ENCODE peak calls at places on chromosomes 13 and 19, in ten cellular contexts. One of them, this sample, is unnamed.

GRCh38 chr13:100543872-100544602 is 44.6 kb downstream of the GGACT start:
- DNase-seq in NB4: peak
- DNase-seq in stomach: no peak
- DNase-seq in IMR-90: no peak
- DNase-seq in H54: no peak
- DNase-seq in uterus: no peak
- DNase-seq in esophagus squamous epithelium: no peak
- DNase-seq in heart left ventricle: no peak
- DNase-seq in testis: no peak
- DNase-seq in lower leg skin: no peak
- DNase-seq in this sample: no peak

GRCh38 chr19:8087876-8088275 is 35.3 kb downstream of the CCL25 start:
- DNase-seq in H54: no peak
- DNase-seq in heart left ventricle: no peak
- DNase-seq in stomach: no peak
- DNase-seq in IMR-90: no peak
- DNase-seq in lower leg skin: no peak
- DNase-seq in uterus: no peak
- DNase-seq in esophagus squamous epithelium: no peak
- DNase-seq in NB4: no peak
- DNase-seq in testis: no peak
- DNase-seq in this sample: no peak

GRCh38 chr13:40191186-40191980 is 475.1 kb downstream of the FOXO1 start:
- DNase-seq in IMR-90: no peak
- DNase-seq in NB4: no peak
- DNase-seq in H54: no peak
- DNase-seq in heart left ventricle: no peak
- DNase-seq in testis: no peak
- DNase-seq in stomach: no peak
- DNase-seq in lower leg skin: no peak
- DNase-seq in esophagus squamous epithelium: no peak
- DNase-seq in uterus: no peak
- DNase-seq in this sample: no peak

GRCh38 chr19:2327773-2328400 is 499 bp downstream of the LSM7 start:
- DNase-seq in H54: peak
- DNase-seq in lower leg skin: peak
- DNase-seq in heart left ventricle: no peak
- DNase-seq in stomach: peak
- DNase-seq in testis: peak
- DNase-seq in uterus: no peak
- DNase-seq in NB4: peak
- DNase-seq in IMR-90: peak
- DNase-seq in esophagus squamous epithelium: no peak
- DNase-seq in this sample: peak

GRCh38 chr13:48486362-48486761 is 46.5 kb downstream of the RCBTB2 start:
- DNase-seq in testis: no peak
- DNase-seq in IMR-90: no peak
- DNase-seq in uterus: no peak
- DNase-seq in stomach: no peak
- DNase-seq in lower leg skin: no peak
- DNase-seq in esophagus squamous epithelium: no peak
- DNase-seq in heart left ventricle: no peak
- DNase-seq in H54: no peak
- DNase-seq in NB4: peak
- DNase-seq in this sample: no peak

GRCh38 chr13:33119886-33120543 is 103.8 kb downstream of the KL start:
- DNase-seq in NB4: no peak
- DNase-seq in esophagus squamous epithelium: no peak
- DNase-seq in uterus: no peak
- DNase-seq in testis: no peak
- DNase-seq in H54: peak
- DNase-seq in lower leg skin: no peak
- DNase-seq in IMR-90: peak
- DNase-seq in heart left ventricle: no peak
- DNase-seq in stomach: no peak
- DNase-seq in this sample: no peak

GRCh38 chr19:342801-343421 is 1.7 kb downstream of the MIER2 start:
- DNase-seq in esophagus squamous epithelium: no peak
- DNase-seq in IMR-90: peak
- DNase-seq in testis: peak
- DNase-seq in lower leg skin: peak
- DNase-seq in heart left ventricle: peak
- DNase-seq in uterus: peak
- DNase-seq in H54: peak
- DNase-seq in stomach: peak
- DNase-seq in NB4: peak
- DNase-seq in this sample: peak

GRCh38 chr19:9565900-9566705 is 18.2 kb downstream of the ZNF121 start:
- DNase-seq in heart left ventricle: no peak
- DNase-seq in stomach: no peak
- DNase-seq in lower leg skin: no peak
- DNase-seq in uterus: no peak
- DNase-seq in testis: no peak
- DNase-seq in esophagus squamous epithelium: no peak
- DNase-seq in NB4: peak
- DNase-seq in H54: no peak
- DNase-seq in IMR-90: peak
- DNase-seq in this sample: no peak

DNA sequence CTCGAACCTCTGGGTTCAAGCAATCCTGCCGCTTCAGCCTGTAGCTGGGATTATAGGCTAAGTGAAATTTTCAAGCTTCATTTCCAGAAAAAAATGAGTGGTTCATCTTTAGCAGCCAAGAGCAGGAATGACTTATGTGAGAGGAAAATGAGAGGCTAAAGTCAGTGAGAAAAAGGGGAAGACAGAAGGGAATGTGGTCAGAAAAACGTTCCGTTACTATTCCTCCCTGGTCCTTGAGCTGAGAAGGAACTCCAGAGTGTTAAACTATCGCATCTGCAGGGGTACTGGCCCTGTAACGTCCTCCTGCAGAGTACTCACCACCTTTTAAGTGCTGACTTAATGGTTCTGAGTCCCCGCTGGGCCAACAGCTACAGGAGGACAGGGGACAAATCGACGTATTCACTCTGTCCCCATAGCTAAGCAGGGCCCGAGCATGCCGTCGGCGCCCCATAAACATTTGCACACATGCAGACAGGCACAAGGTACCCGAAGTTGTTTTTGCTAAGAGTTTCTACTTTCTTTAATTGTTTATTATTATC is 88.1 kb downstream of the FLT1 start:
- DNase-seq in uterus: no peak
- DNase-seq in testis: no peak
- DNase-seq in lower leg skin: no peak
- DNase-seq in H54: no peak
- DNase-seq in esophagus squamous epithelium: no peak
- DNase-seq in stomach: no peak
- DNase-seq in heart left ventricle: no peak
- DNase-seq in IMR-90: no peak
- DNase-seq in NB4: no peak
- DNase-seq in this sample: no peak
- TF ChIP-seq POLR2A in uterus: no peak
- TF ChIP-seq POLR2A in testis: no peak
- TF ChIP-seq POLR2A in lower leg skin: no peak
- TF ChIP-seq POLR2A in H54: no peak
- TF ChIP-seq POLR2A in esophagus squamous epithelium: no peak
- TF ChIP-seq POLR2A in stomach: no peak
- TF ChIP-seq POLR2A in heart left ventricle: no peak
- TF ChIP-seq POLR2A in IMR-90: no peak
- TF ChIP-seq POLR2A in NB4: no peak
- TF ChIP-seq POLR2A in this sample: no peak

DNA sequence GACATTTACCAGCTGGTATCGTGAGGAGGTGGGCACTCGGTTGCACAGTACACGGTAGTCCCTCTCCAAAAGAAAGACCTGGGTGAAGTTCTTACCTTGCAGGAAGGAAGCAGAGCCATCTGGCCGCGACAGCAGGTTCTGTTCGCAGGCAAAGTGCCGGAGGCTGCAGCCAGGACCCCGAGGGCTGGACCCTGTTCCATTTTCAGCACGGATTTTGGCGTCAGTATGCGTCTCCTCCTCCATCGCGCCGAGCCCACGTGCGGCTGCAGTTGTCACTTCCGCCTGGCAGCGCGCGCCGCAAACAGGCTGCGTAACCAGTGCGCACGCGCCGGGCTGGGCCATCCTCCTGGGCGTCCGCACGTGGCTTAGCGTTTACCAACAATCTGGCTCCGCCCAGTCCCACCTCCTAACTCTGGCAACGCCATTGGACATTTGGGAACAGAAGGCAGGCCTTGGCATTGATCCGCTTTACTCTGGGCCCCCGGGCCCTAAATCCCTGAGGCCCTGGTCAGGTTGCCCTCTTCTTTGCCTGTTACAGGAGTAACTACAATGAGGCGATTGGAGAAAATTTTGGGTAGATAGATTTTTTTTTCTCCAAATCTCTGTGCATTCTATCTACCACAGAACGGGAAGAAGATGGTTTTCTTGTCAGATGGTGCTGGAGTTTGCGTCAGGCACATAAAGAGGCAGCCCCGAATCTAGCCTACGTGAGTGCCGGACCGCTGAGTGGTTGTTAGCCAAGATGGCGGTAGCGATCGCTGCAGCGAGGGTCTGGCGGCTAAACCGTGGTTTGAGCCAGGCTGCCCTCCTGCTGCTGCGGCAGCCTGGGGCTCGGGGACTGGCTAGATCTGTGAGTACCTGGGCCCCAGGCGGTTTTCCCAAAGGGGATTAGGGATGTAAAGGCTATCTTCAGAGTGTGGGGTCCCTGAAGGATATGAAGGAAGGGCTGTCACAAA is at the start of the genes BCKDHA and EXOSC5:
- DNase-seq in stomach: peak
- DNase-seq in uterus: peak
- DNase-seq in NB4: peak
- DNase-seq in IMR-90: peak
- DNase-seq in lower leg skin: peak
- DNase-seq in esophagus squamous epithelium: peak
- DNase-seq in testis: peak
- DNase-seq in H54: peak
- DNase-seq in heart left ventricle: peak
- DNase-seq in this sample: peak
- TF ChIP-seq POLR2A in stomach: no peak
- TF ChIP-seq POLR2A in uterus: no peak
- TF ChIP-seq POLR2A in NB4: peak
- TF ChIP-seq POLR2A in IMR-90: peak
- TF ChIP-seq POLR2A in lower leg skin: no peak
- TF ChIP-seq POLR2A in esophagus squamous epithelium: peak
- TF ChIP-seq POLR2A in testis: no peak
- TF ChIP-seq POLR2A in H54: peak
- TF ChIP-seq POLR2A in heart left ventricle: no peak
- TF ChIP-seq POLR2A in this sample: peak

DNA sequence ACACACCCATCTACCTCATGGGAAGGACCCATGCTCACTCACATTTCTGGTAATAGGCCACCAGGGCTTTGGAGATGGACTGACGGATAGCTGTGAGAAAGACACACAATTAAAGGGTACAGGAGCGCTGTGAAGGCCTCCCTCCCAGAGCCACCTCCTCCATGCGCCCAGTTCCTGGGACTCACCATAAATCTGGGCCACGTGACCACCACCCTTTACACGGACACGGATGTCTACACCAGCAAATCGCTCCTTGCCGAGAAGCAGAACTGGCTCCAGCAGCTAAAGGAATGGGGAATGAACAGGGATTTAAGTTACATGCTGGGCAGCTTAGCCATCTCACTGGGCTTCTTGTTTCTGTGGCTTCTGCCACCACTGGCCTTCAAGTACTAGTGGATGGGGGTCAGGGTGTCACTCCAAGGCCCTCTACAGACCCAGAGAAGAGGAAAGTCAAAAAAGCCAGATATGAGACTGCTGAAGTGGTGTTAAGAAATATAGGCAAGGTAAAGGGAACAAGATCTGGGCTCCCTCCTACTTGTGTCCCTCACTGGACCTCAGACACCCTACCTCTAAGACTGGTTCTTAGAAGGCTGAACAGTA is 2.2 kb downstream of the RPS16 start:
- DNase-seq in IMR-90: no peak
- DNase-seq in stomach: no peak
- DNase-seq in esophagus squamous epithelium: no peak
- DNase-seq in heart left ventricle: no peak
- DNase-seq in lower leg skin: no peak
- DNase-seq in NB4: no peak
- DNase-seq in H54: no peak
- DNase-seq in uterus: no peak
- DNase-seq in testis: no peak
- DNase-seq in this sample: no peak
- TF ChIP-seq POLR2A in IMR-90: no peak
- TF ChIP-seq POLR2A in stomach: no peak
- TF ChIP-seq POLR2A in esophagus squamous epithelium: no peak
- TF ChIP-seq POLR2A in heart left ventricle: no peak
- TF ChIP-seq POLR2A in lower leg skin: no peak
- TF ChIP-seq POLR2A in NB4: no peak
- TF ChIP-seq POLR2A in H54: no peak
- TF ChIP-seq POLR2A in uterus: no peak
- TF ChIP-seq POLR2A in testis: no peak
- TF ChIP-seq POLR2A in this sample: no peak

GRCh38 chr19:40571831-40572495 is 4.7 kb upstream of the SHKBP1 start:
- DNase-seq in stomach: no peak
- DNase-seq in IMR-90: no peak
- DNase-seq in H54: no peak
- DNase-seq in esophagus squamous epithelium: no peak
- DNase-seq in testis: no peak
- DNase-seq in lower leg skin: no peak
- DNase-seq in heart left ventricle: no peak
- DNase-seq in uterus: no peak
- DNase-seq in NB4: no peak
- DNase-seq in this sample: no peak

GRCh38 chr19:40567040-40567749 is 9.5 kb upstream of the SHKBP1 start:
- DNase-seq in esophagus squamous epithelium: no peak
- DNase-seq in stomach: no peak
- DNase-seq in uterus: no peak
- DNase-seq in heart left ventricle: no peak
- DNase-seq in NB4: no peak
- DNase-seq in testis: no peak
- DNase-seq in lower leg skin: no peak
- DNase-seq in H54: no peak
- DNase-seq in IMR-90: no peak
- DNase-seq in this sample: no peak

GRCh38 chr19:40571005-40571318 is 5.7 kb upstream of the SHKBP1 start:
- DNase-seq in lower leg skin: no peak
- DNase-seq in NB4: no peak
- DNase-seq in esophagus squamous epithelium: no peak
- DNase-seq in stomach: no peak
- DNase-seq in testis: no peak
- DNase-seq in IMR-90: no peak
- DNase-seq in H54: no peak
- DNase-seq in uterus: no peak
- DNase-seq in heart left ventricle: no peak
- DNase-seq in this sample: no peak

GRCh38 chr19:40567750-40568494 is 8.8 kb upstream of the SHKBP1 start:
- DNase-seq in stomach: no peak
- DNase-seq in IMR-90: no peak
- DNase-seq in esophagus squamous epithelium: no peak
- DNase-seq in NB4: no peak
- DNase-seq in heart left ventricle: no peak
- DNase-seq in uterus: no peak
- DNase-seq in lower leg skin: no peak
- DNase-seq in testis: no peak
- DNase-seq in H54: no peak
- DNase-seq in this sample: no peak

DNA sequence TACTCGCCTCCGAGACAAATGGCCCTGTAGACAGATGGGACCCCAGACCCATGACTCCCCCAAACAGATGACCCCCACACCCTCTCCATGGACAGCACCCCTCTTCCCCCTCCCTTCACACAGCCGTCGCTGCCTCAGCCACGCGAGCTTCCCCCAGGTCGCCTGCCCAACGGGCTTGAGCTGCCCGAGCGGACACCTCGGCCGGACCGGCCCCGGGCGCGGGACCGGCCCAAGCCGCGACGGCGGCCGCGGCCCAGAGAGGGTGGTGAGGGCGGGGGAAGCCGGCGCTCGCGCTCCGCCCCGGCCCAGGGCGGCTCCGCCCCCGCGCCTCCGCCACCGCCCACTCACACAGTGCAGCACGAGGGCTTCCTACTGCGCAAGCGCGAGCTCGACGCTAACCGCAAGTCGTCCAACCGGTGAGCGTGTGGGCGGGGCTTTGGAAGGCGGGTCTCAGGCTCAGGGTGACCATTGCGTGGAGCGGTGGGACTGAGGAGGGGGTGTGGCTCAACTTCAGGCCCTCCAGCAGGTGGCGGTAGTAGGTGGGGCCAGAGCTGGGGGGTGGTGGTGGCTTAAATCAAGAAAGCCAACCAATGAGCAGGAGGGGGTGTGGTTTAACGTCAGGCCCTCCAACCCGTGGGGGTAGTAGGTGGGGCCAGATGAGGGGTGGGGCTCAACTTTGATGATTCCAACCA is 6.2 kb upstream of the SHKBP1 start:
- DNase-seq in IMR-90: peak
- DNase-seq in stomach: peak
- DNase-seq in heart left ventricle: peak
- DNase-seq in testis: peak
- DNase-seq in esophagus squamous epithelium: peak
- DNase-seq in uterus: peak
- DNase-seq in lower leg skin: peak
- DNase-seq in H54: peak
- DNase-seq in NB4: peak
- DNase-seq in this sample: peak
- TF ChIP-seq POLR2A in IMR-90: peak
- TF ChIP-seq POLR2A in stomach: no peak
- TF ChIP-seq POLR2A in heart left ventricle: no peak
- TF ChIP-seq POLR2A in testis: no peak
- TF ChIP-seq POLR2A in esophagus squamous epithelium: no peak
- TF ChIP-seq POLR2A in uterus: peak
- TF ChIP-seq POLR2A in lower leg skin: no peak
- TF ChIP-seq POLR2A in H54: peak
- TF ChIP-seq POLR2A in NB4: no peak
- TF ChIP-seq POLR2A in this sample: no peak